ENCODE peak calls at places on chromosomes 2 and 18, in ten cellular contexts. U, D, Q, Y, K, E, F, Z, S and B are unnamed samples.

GRCh38 chr2:189386741-189387140 is 54.5 kb upstream of the WDR75 start:
- DNase-seq in U (no peak), D (no peak), Q (no peak), Y (no peak), K (no peak), E (no peak), F (no peak), Z (no peak), S (no peak), B (no peak)

GRCh38 chr2:70706026-70706795 is 61.8 kb downstream of the ADD2 start:
- DNase-seq in U (no peak), D (no peak), Q (no peak), Y (no peak), K (no peak), E (no peak), F (peak; percentile 58), Z (no peak), S (no peak), B (peak; percentile 34)

GRCh38 chr18:78675231-78675630 is 304.4 kb upstream of the SALL3 start:
- DNase-seq in U (no peak), D (no peak), Q (no peak), Y (no peak), K (no peak), E (no peak), F (no peak), Z (no peak), S (no peak), B (no peak)

GRCh38 chr2:222545821-222546540 is 109.9 kb downstream of the FARSB start:
- DNase-seq in U (no peak), D (no peak), Q (no peak), Y (no peak), K (no peak), E (no peak), F (no peak), Z (no peak), S (no peak), B (no peak)

GRCh38 chr2:237257471-237257951 is 156.5 kb downstream of the COL6A3 start:
- DNase-seq in U (no peak), D (no peak), Q (no peak), Y (peak; percentile 85), K (no peak), E (no peak), F (peak; percentile 75), Z (no peak), S (no peak), B (no peak)

GRCh38 chr18:53747761-53748160 is 476.7 kb downstream of the MBD2 start:
- DNase-seq in U (no peak), D (no peak), Q (no peak), Y (peak; percentile 58), K (no peak), E (no peak), F (no peak), Z (no peak), S (no peak), B (no peak)

GRCh38 chr2:44273076-44273475 is 2.2 kb upstream of the SLC3A1 start:
- DNase-seq in U (no peak), D (no peak), Q (no peak), Y (no peak), K (no peak), E (no peak), F (no peak), Z (no peak), S (no peak), B (no peak)

GRCh38 chr2:52502476-52502860 is 1265.1 kb upstream of the CHAC2 start:
- DNase-seq in U (no peak), D (no peak), Q (no peak), Y (no peak), K (no peak), E (no peak), F (no peak), Z (no peak), S (no peak), B (no peak)

GRCh38 chr2:142946941-142947340 is 69.5 kb downstream of the KYNU start:
- DNase-seq in U (no peak), D (no peak), Q (no peak), Y (no peak), K (no peak), E (no peak), F (no peak), Z (no peak), S (no peak), B (no peak)

GRCh38 chr18:8895341-8895740 is 190.0 kb downstream of the MTCL1 start:
- DNase-seq in U (no peak), D (no peak), Q (no peak), Y (no peak), K (no peak), E (no peak), F (no peak), Z (no peak), S (no peak), B (no peak)

GRCh38 chr2:212831671-212832199 is 293.1 kb upstream of the ERBB4 start:
- DNase-seq in U (peak; percentile 13), D (peak; percentile 14), Q (no peak), Y (no peak), K (peak; percentile 49), E (no peak), F (no peak), Z (no peak), S (no peak), B (no peak)

GRCh38 chr2:26772064-26773001 is 8.2 kb downstream of the SLC35F6 start:
- DNase-seq in U (no peak), D (no peak), Q (no peak), Y (peak; percentile 89), K (peak; percentile 92), E (peak; percentile 31), F (peak; percentile 98), Z (peak; percentile 30), S (peak; percentile 86), B (no peak)

GRCh38 chr2:72713857-72714256 is 112.0 kb downstream of the EXOC6B start:
- DNase-seq in U (no peak), D (no peak), Q (no peak), Y (no peak), K (no peak), E (no peak), F (no peak), Z (no peak), S (no peak), B (no peak)

GRCh38 chr2:78070693-78071092 is 548.5 kb upstream of the LRRTM4 start:
- DNase-seq in U (no peak), D (no peak), Q (no peak), Y (no peak), K (no peak), E (no peak), F (no peak), Z (no peak), S (no peak), B (no peak)

GRCh38 chr18:73597832-73598615 is 549.6 kb downstream of the FBXO15 start:
- DNase-seq in U (no peak), D (no peak), Q (no peak), Y (no peak), K (no peak), E (no peak), F (no peak), Z (no peak), S (no peak), B (no peak)

GRCh38 chr2:13667415-13667757 is 950.6 kb downstream of the TRIB2 start:
- DNase-seq in U (no peak), D (no peak), Q (no peak), Y (no peak), K (no peak), E (no peak), F (no peak), Z (no peak), S (no peak), B (no peak)
- TF ChIP-seq CTCF in U (no peak), D (no peak), Q (no peak), Y (no peak), K (no peak), E (no peak), F (no peak), Z (no peak), S (no peak), B (no peak)

DNA sequence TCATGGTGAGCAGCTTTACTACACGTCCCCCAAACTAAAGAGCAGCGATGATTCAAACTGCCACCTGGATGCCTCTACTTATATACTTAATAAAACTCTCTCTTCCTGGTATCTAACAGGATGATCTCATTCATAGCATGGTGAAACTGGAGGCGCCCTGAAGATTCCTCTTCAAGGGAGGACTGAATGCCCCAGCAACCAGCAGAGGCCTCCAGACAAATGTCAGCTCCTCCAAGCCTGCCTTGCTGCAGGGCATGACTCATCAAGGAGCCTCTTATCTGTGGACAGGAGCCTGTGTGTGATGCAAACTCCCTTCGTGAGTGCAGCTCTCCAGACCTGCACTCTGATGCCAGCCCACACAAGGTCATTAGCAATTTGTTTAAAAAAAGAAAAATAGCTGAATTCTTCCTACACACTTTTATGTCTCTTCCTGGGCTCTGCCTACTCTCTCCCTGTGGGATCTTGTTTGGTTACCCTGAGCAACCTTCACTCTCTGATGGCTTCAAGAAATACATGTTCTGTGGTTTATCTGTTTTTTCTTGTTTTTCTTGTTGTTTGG is 30.2 kb downstream of the LONRF2 start:
- DNase-seq in U (no peak), D (no peak), Q (peak; percentile 26), Y (peak; percentile 94), K (no peak), E (no peak), F (peak; percentile 81), Z (peak; percentile 63), S (no peak), B (no peak)
- TF ChIP-seq CTCF in U (no peak), D (no peak), Q (peak; percentile 13), Y (peak; percentile 19), K (no peak), E (no peak), F (no peak), Z (no peak), S (no peak), B (no peak)

GRCh38 chr2:85772019-85772745 is 18.4 kb downstream of the ATOH8 start:
- DNase-seq in U (no peak), D (no peak), Q (peak; percentile 92), Y (peak; percentile 100), K (peak; percentile 99), E (no peak), F (peak; percentile 100), Z (peak; percentile 92), S (peak; percentile 97), B (no peak)
- TF ChIP-seq CTCF in U (no peak), D (no peak), Q (peak; percentile 22), Y (peak; percentile 35), K (peak; percentile 30), E (no peak), F (no peak), Z (peak; percentile 16), S (peak; percentile 38), B (no peak)

DNA sequence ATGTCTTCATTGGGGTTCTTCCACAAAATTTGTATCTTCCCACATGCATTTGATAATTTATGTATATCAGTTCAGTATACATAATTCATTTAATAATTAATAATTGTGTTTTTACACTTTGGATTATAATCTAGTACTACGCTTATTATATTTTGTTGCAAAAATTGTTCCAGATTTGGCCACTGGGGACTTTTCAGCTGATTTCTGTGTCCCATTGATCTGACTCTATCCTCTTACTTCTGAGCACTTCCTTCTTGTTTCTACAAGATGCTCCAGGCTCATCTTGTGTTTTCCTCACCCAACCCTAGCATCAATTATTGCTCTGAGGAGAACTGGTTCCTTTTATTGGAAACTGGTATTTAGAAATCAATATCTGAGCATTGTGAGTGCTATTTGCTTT is 215.3 kb upstream of the CDH19 start:
- DNase-seq in U (no peak), D (no peak), Q (no peak), Y (no peak), K (no peak), E (no peak), F (no peak), Z (no peak), S (no peak), B (no peak)
- TF ChIP-seq CTCF in U (no peak), D (no peak), Q (no peak), Y (no peak), K (no peak), E (no peak), F (no peak), Z (no peak), S (no peak), B (no peak)